ENCODE peak calls at places on chromosomes 11 and 22, in four cellular contexts. One of them, this sample, is unnamed.

GRCh38 chr11:128283445-128283844 is 303.9 kb downstream of the ETS1 start:
- DNase-seq in HCT116: no peak
- DNase-seq in GM12878: no peak
- DNase-seq in HepG2: no peak
- DNase-seq in this sample: no peak

GRCh38 chr11:11849127-11849746 is 7.5 kb downstream of the USP47 start:
- DNase-seq in HCT116: peak; percentile 44
- DNase-seq in GM12878: peak; percentile 38
- DNase-seq in HepG2: peak; percentile 60
- DNase-seq in this sample: peak; percentile 64

GRCh38 chr22:22928666-22929380 is 41.2 kb downstream of the IGLL5 start:
- DNase-seq in HCT116: no peak
- DNase-seq in GM12878: peak; percentile 99
- DNase-seq in HepG2: no peak
- DNase-seq in this sample: no peak

GRCh38 chr11:106399075-106399500 is 321.6 kb downstream of the AASDHPPT start:
- DNase-seq in HCT116: peak; percentile 36
- DNase-seq in GM12878: no peak
- DNase-seq in HepG2: no peak
- DNase-seq in this sample: no peak

GRCh38 chr11:16603245-16603644 is 135.2 kb upstream of the C11orf58 start:
- DNase-seq in HCT116: no peak
- DNase-seq in GM12878: no peak
- DNase-seq in HepG2: no peak
- DNase-seq in this sample: no peak

GRCh38 chr11:33773399-33774355 is 643 bp downstream of the FBXO3 start:
- DNase-seq in HCT116: no peak
- DNase-seq in GM12878: no peak
- DNase-seq in HepG2: peak; percentile 6
- DNase-seq in this sample: peak; percentile 40

GRCh38 chr11:94767701-94768601 is at the start of gene AMOTL1:
- DNase-seq in HCT116: peak; percentile 65
- DNase-seq in GM12878: no peak
- DNase-seq in HepG2: no peak
- DNase-seq in this sample: peak; percentile 85

GRCh38 chr22:24579242-24579569 is 13.7 kb downstream of the LRRC75B start:
- DNase-seq in HCT116: no peak
- DNase-seq in GM12878: no peak
- DNase-seq in HepG2: no peak
- DNase-seq in this sample: no peak

GRCh38 chr22:24417901-24418641 is 9.3 kb upstream of the ADORA2A start:
- DNase-seq in HCT116: no peak
- DNase-seq in GM12878: no peak
- DNase-seq in HepG2: no peak
- DNase-seq in this sample: no peak

GRCh38 chr11:2257023-2257700 is 13.2 kb downstream of the ASCL2 start:
- DNase-seq in HCT116: no peak
- DNase-seq in GM12878: no peak
- DNase-seq in HepG2: no peak
- DNase-seq in this sample: no peak

GRCh38 chr22:46619830-46620501 is at the start of gene GRAMD4:
- DNase-seq in HCT116: no peak
- DNase-seq in GM12878: no peak
- DNase-seq in HepG2: peak; percentile 18
- DNase-seq in this sample: no peak

GRCh38 chr22:44526431-44527115 is 28.5 kb upstream of the RTL6 start:
- DNase-seq in HCT116: no peak
- DNase-seq in GM12878: no peak
- DNase-seq in HepG2: no peak
- DNase-seq in this sample: no peak

GRCh38 chr11:65316979-65317786 is 2.5 kb downstream of the CDC42EP2 start:
- DNase-seq in HCT116: peak; percentile 55
- DNase-seq in GM12878: no peak
- DNase-seq in HepG2: peak; percentile 77
- DNase-seq in this sample: peak; percentile 80

GRCh38 chr11:123452799-123453198 is 22.7 kb downstream of the GRAMD1B start:
- DNase-seq in HCT116: no peak
- DNase-seq in GM12878: no peak
- DNase-seq in HepG2: no peak
- DNase-seq in this sample: no peak

GRCh38 chr11:16365456-16366355 is 9.4 kb upstream of the SOX6 start:
- DNase-seq in HCT116: no peak
- DNase-seq in GM12878: no peak
- DNase-seq in HepG2: no peak
- DNase-seq in this sample: no peak

GRCh38 chr11:110728476-110728875 is 16.2 kb upstream of the ARHGAP20 start:
- DNase-seq in HCT116: no peak
- DNase-seq in GM12878: no peak
- DNase-seq in HepG2: no peak
- DNase-seq in this sample: no peak

GRCh38 chr11:120546312-120547205 is 35.0 kb downstream of the GRIK4 start:
- DNase-seq in HCT116: peak; percentile 58
- DNase-seq in GM12878: no peak
- DNase-seq in HepG2: no peak
- DNase-seq in this sample: peak; percentile 44

GRCh38 chr11:134032501-134033091 is 36.3 kb upstream of the JAM3 start:
- DNase-seq in HCT116: no peak
- DNase-seq in GM12878: no peak
- DNase-seq in HepG2: no peak
- DNase-seq in this sample: no peak

GRCh38 chr11:65439331-65440181 is 17.0 kb downstream of the NEAT1 start:
- DNase-seq in HCT116: no peak
- DNase-seq in GM12878: no peak
- DNase-seq in HepG2: no peak
- DNase-seq in this sample: peak; percentile 32

GRCh38 chr11:61007383-61007970 is 36.0 kb downstream of the CD6 start:
- DNase-seq in HCT116: no peak
- DNase-seq in GM12878: no peak
- DNase-seq in HepG2: no peak
- DNase-seq in this sample: no peak

GRCh38 chr11:124762077-124762623 is at the start of gene ESAM:
- DNase-seq in HCT116: no peak
- DNase-seq in GM12878: no peak
- DNase-seq in HepG2: no peak
- DNase-seq in this sample: no peak

GRCh38 chr22:22111267-22111751 is 128.7 kb upstream of the TOP3B start:
- DNase-seq in HCT116: no peak
- DNase-seq in GM12878: peak; percentile 86
- DNase-seq in HepG2: no peak
- DNase-seq in this sample: no peak

GRCh38 chr22:43878079-43878795 is 13.6 kb downstream of the PNPLA5 start:
- DNase-seq in HCT116: no peak
- DNase-seq in GM12878: no peak
- DNase-seq in HepG2: no peak
- DNase-seq in this sample: no peak

GRCh38 chr11:128469220-128469619 is 118.1 kb downstream of the ETS1 start:
- DNase-seq in HCT116: no peak
- DNase-seq in GM12878: peak; percentile 77
- DNase-seq in HepG2: no peak
- DNase-seq in this sample: no peak

GRCh38 chr11:61162092-61162935 is 1.1 kb upstream of the VPS37C start:
- DNase-seq in HCT116: peak; percentile 82
- DNase-seq in GM12878: no peak
- DNase-seq in HepG2: peak; percentile 69
- DNase-seq in this sample: peak; percentile 32

GRCh38 chr11:1777737-1778136 is 14.0 kb upstream of the CTSD start:
- DNase-seq in HCT116: no peak
- DNase-seq in GM12878: no peak
- DNase-seq in HepG2: no peak
- DNase-seq in this sample: no peak

GRCh38 chr11:34890812-34891211 is 25.4 kb downstream of the APIP start:
- DNase-seq in HCT116: peak; percentile 56
- DNase-seq in GM12878: no peak
- DNase-seq in HepG2: peak; percentile 59
- DNase-seq in this sample: peak; percentile 58

GRCh38 chr22:24599514-24599913 is 3.5 kb upstream of the GGT1 start:
- DNase-seq in HCT116: no peak
- DNase-seq in GM12878: no peak
- DNase-seq in HepG2: no peak
- DNase-seq in this sample: no peak

GRCh38 chr11:76669901-76670474 is 559 bp downstream of the LRRC32 start:
- DNase-seq in HCT116: no peak
- DNase-seq in GM12878: no peak
- DNase-seq in HepG2: no peak
- DNase-seq in this sample: peak; percentile 77

GRCh38 chr11:26778000-26778757 is 56.3 kb upstream of the SLC5A12 start:
- DNase-seq in HCT116: no peak
- DNase-seq in GM12878: no peak
- DNase-seq in HepG2: no peak
- DNase-seq in this sample: no peak

GRCh38 chr11:44271286-44271685 is 38.7 kb downstream of the ALX4 start:
- DNase-seq in HCT116: no peak
- DNase-seq in GM12878: no peak
- DNase-seq in HepG2: no peak
- DNase-seq in this sample: no peak

GRCh38 chr11:8204596-8204995 is 35.8 kb upstream of the RIC3 start:
- DNase-seq in HCT116: no peak
- DNase-seq in GM12878: no peak
- DNase-seq in HepG2: no peak
- DNase-seq in this sample: no peak

GRCh38 chr11:32584921-32585320 is 1.3 kb downstream of the EIF3M start:
- DNase-seq in HCT116: no peak
- DNase-seq in GM12878: no peak
- DNase-seq in HepG2: no peak
- DNase-seq in this sample: peak; percentile 24

GRCh38 chr11:120398184-120398583 is 62.0 kb downstream of the ARHGEF12 start:
- DNase-seq in HCT116: no peak
- DNase-seq in GM12878: no peak
- DNase-seq in HepG2: no peak
- DNase-seq in this sample: no peak

GRCh38 chr22:48261706-48262105 is 1499.3 kb downstream of the TBC1D22A start:
- DNase-seq in HCT116: no peak
- DNase-seq in GM12878: no peak
- DNase-seq in HepG2: no peak
- DNase-seq in this sample: no peak

GRCh38 chr11:69156673-69157155 is 979 bp downstream of the SMIM38 start:
- DNase-seq in HCT116: no peak
- DNase-seq in GM12878: no peak
- DNase-seq in HepG2: peak; percentile 69
- DNase-seq in this sample: no peak

DNA sequence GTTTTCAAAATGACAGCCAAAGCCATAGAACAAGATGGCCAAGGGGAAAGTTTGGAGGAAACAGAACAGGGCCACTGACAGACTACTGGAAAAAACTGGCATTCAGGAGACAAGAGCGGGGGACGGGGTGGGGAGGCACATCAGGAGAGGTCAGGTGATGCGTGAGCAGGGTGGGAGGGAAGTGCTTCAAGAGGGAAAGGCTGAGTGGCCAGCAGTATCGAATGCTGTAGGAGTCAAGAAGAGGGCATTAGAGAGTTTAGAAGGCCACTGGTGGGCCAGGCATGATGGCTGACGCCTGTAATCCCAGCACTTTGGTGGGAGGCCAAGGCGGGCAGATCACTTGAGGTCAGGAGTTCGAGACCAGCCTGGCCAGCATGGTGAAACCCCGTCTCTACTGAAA is 8.2 kb downstream of the GTPBP1 start:
- DNase-seq in HCT116: no peak
- DNase-seq in GM12878: no peak
- DNase-seq in HepG2: no peak
- DNase-seq in this sample: no peak
- H3K79me2 ChIP-seq in HCT116: peaks cover 72% of the 10 kb centered on the region
- H3K79me2 ChIP-seq in GM12878: peaks cover 58% of the 10 kb centered on the region
- H3K79me2 ChIP-seq in HepG2: peaks cover 68% of the 10 kb centered on the region
- H3K79me2 ChIP-seq in this sample: peaks cover 66% of the 10 kb centered on the region

GRCh38 chr11:97722065-97722464 is 1298.7 kb upstream of the CNTN5 start:
- DNase-seq in HCT116: no peak
- DNase-seq in GM12878: no peak
- DNase-seq in HepG2: peak; percentile 24
- DNase-seq in this sample: peak; percentile 39
- TF ChIP-seq MAX in HCT116: no peak
- TF ChIP-seq MAX in GM12878: no peak
- TF ChIP-seq MAX in HepG2: no peak
- TF ChIP-seq MAX in this sample: no peak

GRCh38 chr22:28430656-28431055 is 249.0 kb downstream of the TTC28 start:
- DNase-seq in HCT116: no peak
- DNase-seq in GM12878: no peak
- DNase-seq in HepG2: no peak
- DNase-seq in this sample: no peak
- H3K4me3 ChIP-seq in HCT116: no peak overlapping the region
- H3K4me3 ChIP-seq in GM12878: no peak overlapping the region
- H3K4me3 ChIP-seq in HepG2: no peak overlapping the region
- H3K4me3 ChIP-seq in this sample: no peak overlapping the region

GRCh38 chr11:132312616-132313210 is 942.3 kb downstream of the NTM start:
- DNase-seq in HCT116: no peak
- DNase-seq in GM12878: no peak
- DNase-seq in HepG2: no peak
- DNase-seq in this sample: no peak

DNA sequence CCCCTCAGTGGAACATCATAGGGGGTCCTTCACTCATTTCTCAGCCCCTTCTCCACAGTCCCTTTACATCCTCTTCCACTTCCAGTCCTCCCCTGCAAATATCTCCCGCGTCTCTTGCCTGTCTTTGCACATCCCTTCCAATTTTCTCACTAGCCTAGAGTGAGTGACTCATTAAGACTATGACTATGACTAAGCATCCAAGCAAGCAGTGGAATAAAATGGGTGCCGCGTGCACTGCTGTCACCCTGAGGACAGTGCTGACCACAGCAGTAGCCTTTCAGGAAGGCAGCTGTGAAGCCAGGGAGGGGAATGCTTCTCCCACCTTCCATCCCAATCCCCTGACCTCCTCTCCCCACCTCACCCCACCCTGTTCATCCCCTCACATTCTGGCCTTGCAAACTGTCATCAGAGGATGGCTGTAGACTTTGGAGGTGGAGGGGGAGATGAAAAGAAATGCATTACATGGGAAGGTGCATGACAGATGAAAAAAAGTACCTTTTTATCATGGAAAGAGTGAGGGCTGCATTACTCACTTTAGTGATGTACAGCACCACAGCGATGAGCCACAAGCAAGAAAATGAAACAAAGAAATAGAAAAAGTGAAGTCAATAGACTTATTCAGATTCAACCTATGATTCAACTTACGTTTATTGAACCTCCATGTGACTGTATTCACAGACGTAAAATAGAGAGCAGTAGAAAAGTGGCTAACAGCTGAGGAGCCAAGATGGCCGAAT is 948.2 kb downstream of the NTM start:
- DNase-seq in HCT116: no peak
- DNase-seq in GM12878: no peak
- DNase-seq in HepG2: no peak
- DNase-seq in this sample: no peak
- H3K79me2 ChIP-seq in HCT116: no peaks in the 10 kb centered on the region
- H3K79me2 ChIP-seq in GM12878: no peaks in the 10 kb centered on the region
- H3K79me2 ChIP-seq in HepG2: no peaks in the 10 kb centered on the region
- H3K79me2 ChIP-seq in this sample: no peaks in the 10 kb centered on the region